ENCODE peak calls at places on chromosome 5, in ten cellular contexts. Q is foreskin fibroblast, B is fibroblast of lung, J is coronary artery, V is body of pancreas, P is spleen, L is heart left ventricle, K is astrocyte of the spinal cord, F is left ventricle myocardium inferior, H is sigmoid colon. N is an unnamed sample.

GRCh38 chr5:6504677-6505414 is 56.2 kb downstream of the UBE2QL1 start:
- DNase-seq in Q (no peak), L (no peak), V (no peak), J (peak), K (peak), F (no peak), H (no peak), P (no peak), B (peak), N (no peak)

GRCh38 chr5:138611295-138612220 is 36.4 kb upstream of the HSPA9 start:
- DNase-seq in B (peak), J (no peak), Q (no peak), P (no peak), L (no peak), V (no peak), K (no peak), H (peak), F (no peak), N (no peak)

GRCh38 chr5:127951791-127952190 is 131.8 kb upstream of the SLC12A2 start:
- DNase-seq in B (no peak), F (no peak), K (no peak), Q (no peak), P (no peak), V (no peak), J (no peak), L (no peak), H (no peak), N (no peak)

GRCh38 chr5:94613583-94613982 is 4.8 kb downstream of the KIAA0825 start:
- DNase-seq in J (no peak), B (peak), K (peak), H (no peak), Q (no peak), F (no peak), V (no peak), P (no peak), L (no peak), N (peak)

GRCh38 chr5:128271859-128272446 is 188.4 kb downstream of the SLC12A2 start:
- DNase-seq in V (no peak), F (no peak), H (no peak), K (peak), J (no peak), P (no peak), B (peak), L (peak), Q (peak), N (peak)

GRCh38 chr5:57486206-57486605 is 3.6 kb upstream of the ACTBL2 start:
- DNase-seq in P (no peak), H (no peak), F (no peak), L (no peak), Q (no peak), J (no peak), B (no peak), K (no peak), V (no peak), N (no peak)

GRCh38 chr5:146040559-146040958 is 64.8 kb downstream of the PLAC8L1 start:
- DNase-seq in V (no peak), P (no peak), Q (no peak), K (no peak), L (no peak), B (no peak), J (no peak), H (no peak), F (no peak), N (peak)

GRCh38 chr5:3509290-3509689 is 86.3 kb upstream of the IRX1 start:
- DNase-seq in J (no peak), V (no peak), F (no peak), H (no peak), P (no peak), L (no peak), K (no peak), B (no peak), Q (no peak), N (no peak)

GRCh38 chr5:14781106-14781505 is 90.5 kb downstream of the ANKH start:
- DNase-seq in L (no peak), Q (no peak), K (no peak), B (peak), P (no peak), J (no peak), F (no peak), V (no peak), H (no peak), N (no peak)

GRCh38 chr5:102700916-102701315 is 54.2 kb upstream of the PAM start:
- DNase-seq in B (no peak), L (no peak), V (no peak), Q (no peak), F (no peak), J (no peak), K (no peak), P (no peak), H (no peak), N (no peak)

GRCh38 chr5:98904786-98905185 is 24.0 kb downstream of the CHD1 start:
- DNase-seq in B (peak), K (peak), H (no peak), L (no peak), V (no peak), J (no peak), P (no peak), F (no peak), Q (no peak), N (peak)

GRCh38 chr5:39502704-39503103 is 77.9 kb upstream of the DAB2 start:
- DNase-seq in V (no peak), F (no peak), L (no peak), J (no peak), Q (no peak), K (no peak), P (no peak), B (no peak), H (no peak), N (no peak)

GRCh38 chr5:109701779-109702178 is 12.1 kb downstream of the MAN2A1 start:
- DNase-seq in V (no peak), Q (no peak), L (no peak), J (no peak), B (no peak), K (no peak), H (no peak), P (no peak), F (no peak), N (peak)

GRCh38 chr5:140513124-140513523 is 34.3 kb upstream of the EIF4EBP3 start:
- DNase-seq in V (no peak), P (no peak), B (no peak), H (no peak), Q (no peak), J (no peak), L (no peak), F (no peak), K (no peak), N (no peak)

GRCh38 chr5:148978370-148979103 is 84.3 kb downstream of the SH3TC2 start:
- DNase-seq in B (no peak), P (no peak), L (no peak), K (no peak), J (no peak), H (no peak), Q (no peak), V (no peak), F (no peak), N (no peak)

GRCh38 chr5:107456281-107456715 is 214.4 kb downstream of the EFNA5 start:
- DNase-seq in V (no peak), H (no peak), Q (no peak), F (no peak), P (no peak), B (no peak), K (no peak), J (no peak), L (no peak), N (no peak)

GRCh38 chr5:74251106-74252032 is 389.2 kb downstream of the ENC1 start:
- DNase-seq in Q (peak), K (peak), J (no peak), P (no peak), B (peak), F (no peak), H (peak), L (peak), V (no peak), N (peak)

GRCh38 chr5:154410786-154411185 is 35.0 kb upstream of the SAP30L start:
- DNase-seq in K (no peak), J (peak), Q (no peak), B (no peak), V (peak), P (no peak), L (no peak), F (no peak), H (no peak), N (no peak)

GRCh38 chr5:158880514-158881001 is 219.2 kb downstream of the EBF1 start:
- DNase-seq in H (no peak), B (no peak), Q (no peak), V (no peak), K (peak), J (no peak), F (no peak), L (no peak), P (no peak), N (no peak)

GRCh38 chr5:51860532-51861018 is 477.3 kb downstream of the ISL1 start:
- DNase-seq in Q (no peak), J (no peak), F (no peak), H (no peak), V (no peak), K (no peak), P (no peak), L (no peak), B (peak), N (no peak)

GRCh38 chr5:7668161-7668560 is 182.8 kb downstream of the CFAP90 start:
- DNase-seq in B (no peak), P (no peak), L (no peak), F (no peak), V (no peak), Q (no peak), J (no peak), H (no peak), K (no peak), N (no peak)

GRCh38 chr5:59039296-59040006 is 456.6 kb downstream of the RAB3C start:
- DNase-seq in P (peak), H (peak), K (peak), L (peak), Q (peak), V (peak), F (peak), J (peak), B (peak), N (peak)

GRCh38 chr5:137580030-137580429 is 80.9 kb upstream of the SPOCK1 start:
- DNase-seq in H (no peak), V (no peak), F (no peak), B (no peak), J (no peak), Q (no peak), K (no peak), P (no peak), L (no peak), N (no peak)

GRCh38 chr5:81817980-81818379 is 67.1 kb upstream of the SSBP2 start:
- DNase-seq in J (no peak), H (no peak), L (no peak), F (no peak), P (no peak), V (no peak), Q (no peak), K (no peak), B (no peak), N (no peak)

GRCh38 chr5:168159425-168159824 is 132.0 kb upstream of the WWC1 start:
- DNase-seq in J (no peak), P (no peak), B (no peak), K (no peak), V (peak), F (no peak), L (no peak), Q (no peak), H (no peak), N (no peak)

GRCh38 chr5:168413062-168413461 is 73.2 kb upstream of the RARS1 start:
- DNase-seq in Q (no peak), F (no peak), K (no peak), H (no peak), P (peak), L (no peak), B (no peak), J (no peak), V (no peak), N (no peak)

GRCh38 chr5:141560725-141561483 is 57.9 kb downstream of the DIAPH1 start:
- DNase-seq in V (peak), Q (peak), L (peak), B (peak), J (peak), H (peak), P (no peak), F (peak), K (peak), N (peak)

GRCh38 chr5:90307386-90308181 is 102.0 kb downstream of the CETN3 start:
- DNase-seq in J (no peak), P (no peak), K (no peak), L (no peak), V (no peak), F (no peak), H (no peak), B (peak), Q (no peak), N (no peak)

GRCh38 chr5:14834062-14834461 is 37.5 kb downstream of the ANKH start:
- DNase-seq in H (no peak), K (no peak), F (no peak), B (no peak), J (no peak), P (no peak), L (no peak), V (no peak), Q (no peak), N (no peak)

GRCh38 chr5:120465281-120465961 is 1.3 kb downstream of the PRR16 start:
- DNase-seq in K (peak), J (peak), B (peak), Q (peak), F (peak), V (peak), L (peak), H (peak), P (peak), N (peak)

GRCh38 chr5:113807384-113808053 is 294.0 kb downstream of the YTHDC2 start:
- DNase-seq in Q (peak), J (no peak), K (peak), B (peak), L (no peak), H (peak), P (no peak), V (no peak), F (no peak), N (peak)

GRCh38 chr5:22699319-22699718 is 153.8 kb downstream of the CDH12 start:
- DNase-seq in K (no peak), B (no peak), Q (no peak), F (no peak), P (no peak), V (no peak), L (no peak), H (no peak), J (no peak), N (no peak)

GRCh38 chr5:19837536-19838179 is 150.3 kb downstream of the CDH18 start:
- DNase-seq in V (no peak), B (peak), F (no peak), Q (no peak), K (peak), J (no peak), P (no peak), L (no peak), H (no peak), N (no peak)

GRCh38 chr5:178505639-178506407 is 84.4 kb downstream of the COL23A1 start:
- DNase-seq in B (no peak), P (no peak), Q (no peak), L (no peak), F (no peak), H (no peak), J (no peak), K (no peak), V (no peak), N (no peak)

GRCh38 chr5:131382407-131383395 is 118.8 kb downstream of the CDC42SE2 start:
- DNase-seq in K (peak), P (no peak), Q (peak), F (no peak), V (no peak), J (no peak), H (no peak), L (no peak), B (peak), N (peak)
- TF ChIP-seq CTCF in K (peak), P (peak), Q (peak), F (peak), V (peak), J (no peak), H (peak), L (peak), B (peak), N (peak)

DNA sequence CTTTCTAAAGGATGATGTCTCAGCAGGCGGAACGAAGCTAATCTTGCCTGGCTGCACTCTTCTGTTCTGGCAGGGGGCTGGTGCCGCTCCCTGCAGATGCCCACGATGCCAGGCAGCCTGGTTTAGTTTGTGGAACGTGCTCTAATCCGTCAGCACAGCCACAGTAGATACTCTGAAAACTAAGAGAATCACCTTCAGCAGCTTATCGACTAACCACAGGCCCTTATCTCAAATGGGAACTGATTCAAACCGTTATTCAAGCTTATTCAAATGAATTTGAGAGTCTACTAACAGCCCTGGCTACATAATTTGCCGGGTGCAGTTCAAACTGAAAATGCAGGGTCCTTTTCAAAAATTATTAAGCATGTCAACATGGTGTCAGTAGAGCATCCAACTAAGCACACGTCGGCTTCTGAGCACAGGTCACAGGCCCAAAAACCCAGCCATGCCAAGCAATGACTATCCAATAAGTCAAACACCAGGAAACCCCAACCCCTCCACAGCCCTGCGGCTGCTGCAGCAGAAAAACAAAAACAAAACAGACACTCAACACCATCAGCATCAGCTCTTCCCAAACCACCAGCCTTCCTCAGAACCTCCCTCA is 246.7 kb upstream of the ANKRD55 start:
- DNase-seq in V (no peak), H (no peak), P (no peak), B (peak), J (no peak), L (no peak), F (no peak), Q (no peak), K (peak), N (no peak)
- H3K4me3 ChIP-seq in V (no peak), H (no peak), P (peak), B (no peak), J (peak), L (peak), F (peak), Q (peak), K (no peak), N (peak)

GRCh38 chr5:170700503-170700902 is 83.0 kb upstream of the GABRP start:
- DNase-seq in V (no peak), P (no peak), B (no peak), L (no peak), K (no peak), J (no peak), H (no peak), Q (no peak), F (no peak), N (no peak)
- TF ChIP-seq CTCF in V (no peak), P (no peak), B (no peak), L (no peak), K (no peak), J (no peak), H (no peak), Q (no peak), F (no peak), N (no peak)

GRCh38 chr5:124735169-124735858 is 11.1 kb downstream of the ZNF608 start:
- DNase-seq in B (peak), V (no peak), J (no peak), Q (peak), K (no peak), F (no peak), H (no peak), P (no peak), L (no peak), N (peak)
- H3K4me3 ChIP-seq in B (peak), V (no peak), J (peak), Q (peak), K (peak), F (peak), H (peak), P (no peak), L (peak), N (peak)

GRCh38 chr5:118687671-118688621 is 300.4 kb downstream of the DTWD2 start:
- DNase-seq in K (peak), P (no peak), H (no peak), V (no peak), J (no peak), L (no peak), F (no peak), B (no peak), Q (no peak), N (no peak)

GRCh38 chr5:118687085-118687484 is 301.3 kb downstream of the DTWD2 start:
- DNase-seq in B (no peak), F (no peak), L (no peak), J (no peak), K (no peak), H (no peak), P (no peak), V (no peak), Q (no peak), N (no peak)

GRCh38 chr5:118698774-118699173 is 289.6 kb downstream of the DTWD2 start:
- DNase-seq in L (no peak), H (no peak), K (no peak), Q (no peak), P (no peak), V (no peak), F (no peak), J (no peak), B (no peak), N (no peak)

DNA sequence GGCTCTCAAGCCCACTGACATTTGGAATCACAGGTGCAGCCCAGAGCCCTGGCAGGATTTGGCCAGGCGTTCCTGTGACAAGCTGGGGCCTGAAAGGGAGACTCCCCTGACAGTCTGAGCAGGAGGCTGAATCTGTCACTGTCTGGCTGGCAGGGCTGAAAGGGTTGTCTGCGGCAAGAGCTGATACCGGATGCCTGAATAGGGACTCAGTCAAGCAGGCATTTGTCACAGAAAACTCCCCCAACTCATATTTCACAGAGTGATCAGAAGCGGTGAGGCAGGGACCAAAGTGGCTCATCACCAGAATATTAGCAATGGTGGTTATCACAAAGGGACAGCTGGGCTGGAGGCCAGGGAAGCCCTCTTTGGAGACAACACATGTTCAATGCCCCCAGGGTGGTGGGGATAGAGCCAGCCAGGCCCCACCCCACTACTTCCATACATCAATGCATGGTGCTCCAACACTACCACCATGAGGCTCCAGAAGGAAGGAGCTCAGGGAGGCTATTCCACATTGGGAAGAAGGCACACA is 295.5 kb downstream of the DTWD2 start:
- DNase-seq in P (no peak), H (no peak), L (no peak), K (no peak), F (no peak), Q (no peak), B (no peak), V (no peak), J (no peak), N (no peak)
- TF ChIP-seq CTCF in P (no peak), H (no peak), L (no peak), K (no peak), F (no peak), Q (no peak), B (no peak), V (no peak), J (no peak), N (no peak)

GRCh38 chr5:143400541-143401252 is 2.8 kb downstream of the NR3C1 start:
- DNase-seq in V (no peak), L (peak), Q (peak), F (no peak), H (no peak), K (peak), J (no peak), P (no peak), B (peak), N (peak)
- H3K4me3 ChIP-seq in V (no peak), L (peak), Q (peak), F (peak), H (peak), K (peak), J (peak), P (peak), B (peak), N (peak)

DNA sequence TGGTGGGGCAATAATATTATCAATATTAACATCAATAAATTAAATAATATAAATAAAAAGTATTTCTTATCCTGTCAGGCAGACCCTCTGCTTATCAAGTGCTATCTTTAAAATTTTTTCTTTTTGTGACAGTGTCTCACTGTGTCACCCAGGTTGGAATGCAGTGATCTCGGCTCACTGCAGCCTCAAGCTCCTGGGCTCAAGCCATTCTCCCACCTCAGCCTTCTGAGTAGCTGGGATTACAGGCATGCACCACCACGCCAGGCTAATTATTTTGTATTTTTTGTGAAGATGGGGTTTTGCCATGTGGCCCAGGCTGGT is 53.2 kb downstream of the NDST1 start:
- DNase-seq in H (no peak), F (no peak), L (no peak), J (no peak), B (no peak), P (no peak), K (no peak), Q (no peak), V (no peak), N (no peak)
- TF ChIP-seq CTCF in H (no peak), F (no peak), L (peak), J (peak), B (no peak), P (no peak), K (no peak), Q (no peak), V (no peak), N (no peak)